ENCODE peak calls at places on chromosomes 5 and 9, in five cellular contexts. Y, F, R, O and M are unnamed samples.

GRCh38 chr5:71810456-71811181 is 91.5 kb downstream of the CARTPT start:
- DNase-seq in Y (no peak), F (no peak), R (no peak), O (no peak), M (no peak)

GRCh38 chr5:1172670-1173404 is 28.6 kb upstream of the SLC6A19 start:
- DNase-seq in Y (no peak), F (no peak), R (no peak), O (no peak), M (no peak)

GRCh38 chr5:159038907-159039306 is 60.8 kb downstream of the EBF1 start:
- DNase-seq in Y (no peak), F (no peak), R (peak), O (no peak), M (no peak)

GRCh38 chr5:127858116-127858784 is 155.1 kb downstream of the CCDC192 start:
- DNase-seq in Y (no peak), F (no peak), R (no peak), O (no peak), M (no peak)

GRCh38 chr5:10866913-10867312 is 105.9 kb upstream of the DAP start:
- DNase-seq in Y (no peak), F (no peak), R (no peak), O (no peak), M (no peak)

GRCh38 chr9:129547869-129548570 is 72.9 kb downstream of the C9orf50 start:
- DNase-seq in Y (no peak), F (no peak), R (no peak), O (no peak), M (no peak)

GRCh38 chr5:3517331-3517730 is 78.3 kb upstream of the IRX1 start:
- DNase-seq in Y (no peak), F (no peak), R (no peak), O (peak), M (no peak)

GRCh38 chr5:71830626-71831539 is 111.8 kb downstream of the CARTPT start:
- DNase-seq in Y (no peak), F (peak), R (peak), O (no peak), M (no peak)

GRCh38 chr9:6566409-6567139 is 79.0 kb downstream of the GLDC start:
- DNase-seq in Y (no peak), F (peak), R (peak), O (no peak), M (no peak)

GRCh38 chr9:95098391-95098921 is 219.1 kb downstream of the FANCC start:
- DNase-seq in Y (no peak), F (no peak), R (no peak), O (no peak), M (no peak)

GRCh38 chr5:127519527-127519926 is 2.1 kb downstream of the PRRC1 start:
- DNase-seq in Y (no peak), F (no peak), R (no peak), O (no peak), M (no peak)

GRCh38 chr5:29002481-29002880 is 1964.1 kb upstream of the CDH9 start:
- DNase-seq in Y (no peak), F (no peak), R (no peak), O (no peak), M (no peak)

GRCh38 chr5:65791721-65792698 is 70.0 kb downstream of the NLN start:
- DNase-seq in Y (no peak), F (peak), R (no peak), O (no peak), M (no peak)

GRCh38 chr5:172443441-172444109 is 10.8 kb downstream of the SH3PXD2B start:
- DNase-seq in Y (no peak), F (peak), R (peak), O (no peak), M (no peak)